ENCODE peak calls at places on chromosomes 13 and 19, in nine cellular contexts. A is fibroblast of mammary gland; K is transverse colon; B is KG1; R is activated CD8-positive, alpha-beta memory T cell treated with anti-CD3 and anti-CD28 coated beads for 24 hours; T is AG20443; O is memory B cell; N is lower leg skin; P is stimulated activated CD4-positive, alpha-beta T cell treated with anti-CD3 and anti-CD28 coated beads, Interleukin-4, amount 100 ng/mL, for 1 hour. M is an unnamed sample.

GRCh38 chr19:23440791-23441190 is 45.5 kb upstream of the ZNF91 start:
- DNase-seq in K (no peak), P (no peak), N (no peak), B (no peak), R (no peak), O (no peak), T (no peak), A (no peak), M (no peak)

GRCh38 chr19:56837892-56838679 is 2.4 kb downstream of the PEG3 start:
- DNase-seq in T (no peak), N (peak), A (peak), B (peak), P (no peak), K (peak), O (no peak), R (no peak), M (no peak)

GRCh38 chr19:19356500-19356899 is 35.9 kb downstream of the MAU2 start:
- DNase-seq in B (no peak), T (no peak), O (no peak), A (no peak), P (no peak), N (no peak), K (no peak), R (no peak), M (no peak)

GRCh38 chr19:1133471-1133929 is 29.7 kb downstream of the GPX4 start:
- DNase-seq in K (peak), A (peak), P (peak), O (peak), T (peak), R (peak), N (peak), B (peak), M (peak)

GRCh38 chr13:27923794-27924528 is 4.2 kb downstream of the PDX1 start:
- DNase-seq in R (peak), N (peak), O (no peak), P (no peak), B (no peak), K (no peak), T (no peak), A (peak), M (no peak)

GRCh38 chr19:9914315-9915207 is 21.8 kb downstream of the OLFM2 start:
- DNase-seq in N (peak), O (peak), K (peak), T (peak), A (peak), R (peak), P (peak), B (peak), M (peak)

GRCh38 chr13:64397699-64398098 is 2832.4 kb downstream of the PCDH9 start:
- DNase-seq in A (no peak), B (no peak), R (no peak), K (no peak), P (no peak), O (no peak), N (no peak), T (no peak), M (no peak)

GRCh38 chr19:31351212-31352193 is 2.3 kb upstream of the TSHZ3 start:
- DNase-seq in N (no peak), P (peak), O (no peak), B (no peak), R (peak), K (peak), T (peak), A (peak), M (peak)

GRCh38 chr13:108269601-108270328 is at the start of gene TNFSF13B:
- DNase-seq in R (peak), T (peak), O (peak), K (peak), A (peak), B (peak), N (peak), P (peak), M (peak)

GRCh38 chr19:38024991-38025716 is 118.1 kb downstream of the SIPA1L3 start:
- DNase-seq in R (no peak), B (no peak), K (no peak), N (no peak), P (no peak), T (no peak), O (no peak), A (no peak), M (no peak)

M was measured in epithelial cell of esophagus.